ENCODE peak calls at places on chromosomes 1 and 21, in six cellular contexts. P is IMR-90, G is neuronal stem cell, S is H1, D is mesenchymal stem cell, H is H9. L is an unnamed sample.

GRCh38 chr1:24091971-24092482 is 19.9 kb downstream of the MYOM3 start:
- DNase-seq in S (no peak), G (no peak), H (no peak), D (no peak), P (no peak), L (no peak)

GRCh38 chr1:77015748-77016341 is 148.6 kb downstream of the ST6GALNAC5 start:
- DNase-seq in P (no peak), D (no peak), S (no peak), G (peak), H (peak), L (no peak)

GRCh38 chr1:38246955-38247952 is 200.7 kb upstream of the POU3F1 start:
- DNase-seq in G (peak), H (no peak), S (no peak), D (peak), P (peak), L (no peak)

GRCh38 chr1:108663074-108663473 is 2.2 kb upstream of the HENMT1 start:
- DNase-seq in S (no peak), G (no peak), P (no peak), H (no peak), D (no peak), L (no peak)

GRCh38 chr1:246003442-246003730 is 503.7 kb downstream of the SMYD3 start:
- DNase-seq in S (no peak), P (no peak), H (no peak), G (no peak), D (no peak), L (no peak)

GRCh38 chr1:212488436-212489283 is 55.9 kb downstream of the NENF start:
- DNase-seq in G (no peak), D (peak), S (no peak), P (peak), H (no peak), L (peak)

GRCh38 chr1:197744979-197745378 is 30.3 kb downstream of the DENND1B start:
- DNase-seq in H (no peak), D (no peak), S (no peak), P (no peak), G (no peak), L (no peak)

GRCh38 chr1:242002528-242002927 is 3.6 kb upstream of the MAP1LC3C start:
- DNase-seq in H (no peak), P (no peak), G (no peak), S (no peak), D (no peak), L (peak)

GRCh38 chr21:34086887-34087306 is 13.5 kb downstream of the MRPS6 start:
- DNase-seq in H (no peak), D (no peak), G (no peak), S (no peak), P (no peak), L (peak)

GRCh38 chr1:186865253-186865652 is 36.5 kb downstream of the PLA2G4A start:
- DNase-seq in H (no peak), D (no peak), P (no peak), G (no peak), S (no peak), L (no peak)

GRCh38 chr1:64209221-64209620 is 5.8 kb downstream of the UBE2U start:
- DNase-seq in P (no peak), H (no peak), S (no peak), G (no peak), D (no peak), L (peak)

GRCh38 chr1:77632216-77632615 is 50.2 kb downstream of the ZZZ3 start:
- DNase-seq in S (no peak), D (no peak), H (no peak), G (no peak), P (no peak), L (no peak)

GRCh38 chr1:218294531-218294930 is 9.4 kb downstream of the RRP15 start:
- DNase-seq in S (no peak), H (no peak), P (peak), D (no peak), G (no peak), L (no peak)

GRCh38 chr1:162314226-162314625 is 62.4 kb downstream of the SPATA46 start:
- DNase-seq in D (no peak), H (no peak), G (no peak), S (no peak), P (no peak), L (no peak)

GRCh38 chr1:36465731-36466369 is 1.7 kb upstream of the MRPS15 start:
- DNase-seq in S (no peak), D (no peak), G (no peak), P (no peak), H (no peak), L (peak)

GRCh38 chr1:1354271-1355247 is 3.8 kb downstream of the MXRA8 start:
- DNase-seq in G (no peak), S (peak), D (no peak), P (no peak), H (no peak), L (no peak)

GRCh38 chr1:1356796-1357401 is 1.5 kb downstream of the MXRA8 start:
- DNase-seq in D (peak), P (no peak), G (no peak), H (no peak), S (no peak), L (no peak)

GRCh38 chr1:1353389-1354151 is 4.4 kb upstream of the DVL1 start:
- DNase-seq in D (no peak), P (no peak), S (peak), H (peak), G (no peak), L (no peak)

GRCh38 chr1:1356166-1356795 is 2.1 kb downstream of the MXRA8 start:
- DNase-seq in P (no peak), G (no peak), S (no peak), D (no peak), H (no peak), L (no peak)

DNA sequence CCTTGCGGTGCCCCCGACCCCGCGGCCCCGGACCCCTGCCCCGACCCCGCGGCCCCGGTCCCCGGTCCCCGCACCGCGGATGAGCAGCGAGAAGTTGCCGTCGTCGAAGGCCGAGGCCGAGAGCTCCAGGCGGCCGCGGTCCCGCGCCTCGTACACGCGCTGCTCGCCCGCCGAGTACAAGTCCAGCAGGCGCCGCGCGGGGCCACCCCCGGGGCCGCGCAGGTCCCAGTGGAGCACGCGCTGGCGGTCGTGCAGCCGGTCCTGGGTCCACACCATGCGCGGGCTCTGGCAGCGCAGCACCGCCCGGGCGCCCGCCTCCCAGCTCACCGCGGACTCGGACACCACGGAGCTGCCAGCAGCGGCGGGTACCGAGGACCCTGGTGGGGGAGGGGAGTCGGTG is 3.0 kb downstream of the MXRA8 start:
- DNase-seq in S (peak), P (peak), H (no peak), D (peak), G (no peak), L (peak)
- H3K4me2 ChIP-seq in S (peak), P (no peak), H (peak), D (peak), G (peak), L (peak)

GRCh38 chr1:152912900-152913299 is 4.6 kb downstream of the IVL start:
- DNase-seq in H (no peak), D (no peak), S (no peak), G (no peak), P (no peak), L (peak)
- H3K23ac ChIP-seq in H (no peak), D (no peak), S (no peak), G (no peak), P (no peak), L (no peak)

DNA sequence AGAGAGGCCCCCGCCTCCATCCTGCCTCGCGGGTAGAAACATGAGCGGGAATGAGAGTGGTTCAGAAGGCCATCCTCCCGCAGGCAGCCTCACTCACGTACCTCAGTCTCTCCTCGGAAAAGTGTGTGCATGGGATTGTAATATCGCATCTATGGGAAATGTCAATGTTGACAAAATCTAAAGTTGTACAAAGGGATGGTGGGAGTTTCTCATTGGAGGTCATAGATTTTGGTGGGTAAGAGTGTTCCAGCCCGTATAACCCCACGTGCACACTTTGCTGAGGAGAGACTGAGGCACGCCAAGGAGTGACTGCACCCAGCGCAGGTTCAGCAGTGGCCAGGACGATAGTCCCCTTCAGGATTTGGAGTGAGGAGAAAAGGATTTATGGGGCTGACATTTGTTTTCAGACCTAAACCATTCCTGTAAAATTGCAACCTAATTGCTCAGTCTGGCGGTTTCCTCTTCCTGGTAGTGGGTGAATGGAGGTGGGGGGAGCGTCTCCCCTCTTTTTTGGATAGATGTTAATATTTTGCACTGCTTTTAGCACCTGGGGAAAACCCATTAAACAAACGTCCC is 59.6 kb downstream of the GALNT2 start:
- DNase-seq in S (no peak), P (no peak), D (no peak), G (no peak), H (no peak), L (no peak)
- H4K8ac ChIP-seq in S (no peak), P (no peak), D (no peak), G (no peak), H (no peak), L (no peak)

GRCh38 chr1:192474080-192474683 is 101.4 kb upstream of the RGS1 start:
- DNase-seq in S (no peak), G (peak), H (no peak), D (peak), P (peak), L (no peak)

GRCh38 chr1:192475329-192475728 is 100.2 kb upstream of the RGS1 start:
- DNase-seq in G (no peak), H (no peak), D (no peak), S (no peak), P (no peak), L (no peak)

GRCh38 chr1:192475970-192476369 is 99.6 kb upstream of the RGS1 start:
- DNase-seq in H (no peak), P (no peak), S (no peak), G (no peak), D (no peak), L (no peak)

GRCh38 chr1:192477630-192478029 is 97.9 kb upstream of the RGS1 start:
- DNase-seq in P (peak), D (peak), S (no peak), G (no peak), H (no peak), L (peak)

GRCh38 chr1:192476802-192477298 is 98.7 kb upstream of the RGS1 start:
- DNase-seq in G (no peak), H (no peak), P (peak), D (peak), S (no peak), L (peak)
- H3K4me2 ChIP-seq in G (no peak), H (no peak), P (no peak), D (no peak), S (no peak), L (no peak)

GRCh38 chr1:28666806-28667205 is 1.8 kb upstream of the GMEB1 start:
- DNase-seq in G (no peak), S (no peak), P (no peak), H (no peak), D (no peak), L (no peak)

GRCh38 chr1:28671254-28671780 is 2.7 kb downstream of the GMEB1 start:
- DNase-seq in H (no peak), D (no peak), G (no peak), S (no peak), P (no peak), L (peak)

GRCh38 chr1:28663871-28664470 is 4.6 kb upstream of the GMEB1 start:
- DNase-seq in H (no peak), G (no peak), D (no peak), S (no peak), P (no peak), L (no peak)

GRCh38 chr1:28668191-28668955 is at the start of gene GMEB1:
- DNase-seq in G (peak), H (peak), P (peak), D (peak), S (peak), L (peak)

DNA sequence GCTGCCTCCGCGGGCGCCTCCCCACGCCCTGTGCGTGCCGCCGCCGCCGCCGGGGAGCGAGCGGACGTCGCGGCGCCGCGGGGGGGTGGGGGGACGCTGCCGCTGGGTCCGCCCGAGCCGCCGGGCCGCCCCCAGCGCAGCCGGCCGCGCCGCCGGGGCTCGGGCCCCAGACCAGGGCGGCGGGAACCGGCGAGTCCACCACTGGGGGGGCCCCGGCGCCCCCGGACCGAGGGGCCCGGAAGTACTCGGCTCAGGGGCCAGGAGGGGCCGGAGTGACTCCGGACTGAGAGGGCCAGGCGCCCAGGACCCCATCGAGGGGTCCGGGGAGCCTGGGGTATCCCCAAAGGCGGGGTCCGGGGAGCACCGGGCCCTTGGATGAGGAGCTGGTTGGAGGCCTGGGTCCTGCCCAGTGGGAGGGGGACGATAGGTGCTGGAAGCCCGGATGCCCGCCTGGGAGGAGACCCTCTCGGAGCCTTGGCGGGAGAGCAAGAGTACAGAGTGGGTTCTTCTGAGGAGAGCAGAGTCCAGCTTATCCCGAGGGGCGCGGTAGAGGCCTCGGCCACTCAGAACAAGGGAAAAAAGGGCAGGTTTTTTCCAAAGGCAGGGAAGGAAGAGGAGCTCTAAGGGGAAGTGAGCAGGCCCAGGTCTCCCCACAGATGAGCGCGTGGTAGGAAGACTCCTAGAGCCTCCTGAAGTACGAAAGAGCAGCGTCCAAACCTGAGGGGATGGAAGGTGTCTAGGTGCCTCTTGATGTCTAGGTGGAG is 554 bp downstream of the GMEB1 start:
- DNase-seq in H (peak), P (peak), D (peak), S (peak), G (peak), L (peak)
- H3K23ac ChIP-seq in H (no peak), P (peak), D (no peak), S (no peak), G (peak), L (no peak)

GRCh38 chr1:167328306-167328705 is 107.6 kb downstream of the POU2F1 start:
- DNase-seq in P (no peak), H (no peak), G (no peak), S (no peak), D (no peak), L (no peak)
- H4K8ac ChIP-seq in P (no peak), H (no peak), G (no peak), S (no peak), D (no peak), L (no peak)

DNA sequence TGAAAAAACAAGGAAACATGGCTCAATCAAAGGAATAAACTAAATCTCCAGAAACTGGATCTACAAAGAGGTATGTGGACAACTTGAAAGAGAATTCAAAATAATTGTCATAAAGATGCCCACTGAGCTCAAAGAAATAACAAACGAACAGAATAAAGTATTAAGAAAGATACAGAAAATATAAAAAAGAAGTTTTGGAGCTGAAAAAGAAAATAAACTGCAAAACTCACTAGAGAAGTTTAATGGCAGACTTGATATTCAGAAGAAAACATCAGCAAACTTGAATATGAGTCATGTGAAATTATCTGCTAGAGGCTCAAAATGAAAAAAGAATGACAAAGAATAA is 208.1 kb upstream of the SAMSN1 start:
- DNase-seq in P (no peak), S (no peak), H (no peak), G (no peak), D (no peak), L (no peak)
- H3K4me2 ChIP-seq in P (no peak), S (no peak), H (no peak), G (no peak), D (no peak), L (no peak)

GRCh38 chr1:91567583-91567982 is 66.9 kb downstream of the CDC7 start:
- DNase-seq in G (no peak), D (no peak), H (no peak), P (no peak), S (no peak), L (peak)

GRCh38 chr1:91572044-91572443 is 71.4 kb downstream of the CDC7 start:
- DNase-seq in H (no peak), S (no peak), G (no peak), D (no peak), P (no peak), L (no peak)

GRCh38 chr1:91568261-91568660 is 67.6 kb downstream of the CDC7 start:
- DNase-seq in D (no peak), H (no peak), S (no peak), P (no peak), G (no peak), L (peak)

GRCh38 chr1:91570105-91570448 is 69.4 kb downstream of the CDC7 start:
- DNase-seq in S (no peak), G (no peak), D (no peak), H (no peak), P (no peak), L (no peak)

DNA sequence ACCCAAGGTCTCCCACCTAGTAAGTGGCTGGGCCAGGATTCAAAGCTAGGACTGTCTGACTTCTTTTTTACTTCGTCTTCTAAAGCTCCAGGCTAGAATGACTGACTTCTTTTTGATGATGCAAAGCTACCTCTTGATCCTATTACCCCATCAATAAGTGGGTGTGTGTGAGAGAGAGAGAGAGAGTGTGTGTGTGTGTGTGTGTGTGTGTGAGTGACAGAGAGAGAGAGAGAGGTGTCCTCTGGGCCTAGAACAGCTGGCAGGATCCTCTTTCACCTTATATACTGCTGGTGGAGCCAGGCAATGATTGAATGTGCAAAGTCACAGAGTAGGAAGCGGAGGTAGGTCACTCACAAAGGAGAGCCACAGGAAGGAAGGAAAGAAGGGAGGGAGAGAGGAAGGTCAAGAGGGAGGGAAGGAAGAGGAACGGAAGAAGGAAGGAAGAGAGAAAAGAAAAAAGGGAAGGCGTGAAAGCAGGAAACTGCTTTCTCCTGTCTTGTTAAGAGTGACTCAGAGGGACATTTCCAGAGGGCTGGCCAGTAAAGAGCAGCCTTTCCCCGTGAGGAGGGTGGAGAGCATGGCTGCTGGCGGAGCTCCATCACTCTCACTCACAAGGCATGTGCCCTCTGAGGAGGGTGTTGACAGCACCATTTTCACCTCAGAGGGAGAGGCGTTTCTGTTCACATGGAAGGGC is 68.9 kb downstream of the CDC7 start:
- DNase-seq in D (peak), G (no peak), S (no peak), H (no peak), P (peak), L (peak)
- H3K23ac ChIP-seq in D (peak), G (peak), S (no peak), H (no peak), P (peak), L (no peak)

DNA sequence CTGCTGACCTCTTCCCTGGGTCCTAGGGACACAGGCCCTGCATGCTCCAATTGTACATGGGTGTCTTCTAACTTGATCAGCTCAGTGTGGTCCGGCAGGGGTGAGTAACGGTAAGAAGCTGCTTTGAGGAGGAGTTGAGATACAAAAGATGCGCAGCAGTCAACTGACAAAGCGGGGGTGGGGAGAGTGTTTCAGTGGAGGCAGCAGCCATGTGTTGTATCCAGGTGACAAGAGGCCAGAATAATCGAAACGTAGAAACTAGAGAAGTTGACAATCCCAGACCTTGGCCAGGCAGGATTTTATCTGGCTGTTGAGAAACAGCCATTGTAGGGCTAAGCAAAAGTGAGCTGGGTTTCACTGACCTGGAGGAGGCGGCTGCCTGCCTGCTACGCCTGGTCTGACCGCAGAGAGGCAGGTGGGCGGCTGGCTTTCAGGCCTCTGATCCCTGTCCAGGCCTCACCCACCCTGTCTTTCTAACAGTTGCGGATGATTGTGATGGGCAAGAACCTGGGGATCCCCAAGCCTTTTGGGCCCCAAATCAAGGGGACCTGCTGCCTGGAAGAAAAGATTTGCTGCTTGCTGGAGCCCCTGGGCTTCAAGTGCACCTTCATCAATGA is 28.8 kb downstream of the PADI6 start:
- DNase-seq in H (no peak), P (no peak), S (no peak), D (no peak), G (no peak), L (no peak)
- H4K8ac ChIP-seq in H (no peak), P (no peak), S (no peak), D (no peak), G (no peak), L (no peak)

L was measured in trophoblast cell.